ENCODE peak calls at places on chromosomes 3 and 15, in six cellular contexts. X is transverse colon, P is iPS DF 6.9, E is aorta, D is neural progenitor cell, K is MM.1S. C is an unnamed sample. For H3K9me3, the result is how much of the 10 kb centered on the place peaks cover.

GRCh38 chr15:68930268-68931022 is at the start of gene SPESP1:
- DNase-seq in D (no peak), E (peak), X (peak), P (no peak), K (peak), C (peak)

GRCh38 chr3:122941233-122942206 is 86.0 kb downstream of the SEMA5B start:
- DNase-seq in X (no peak), K (no peak), E (no peak), P (no peak), D (no peak), C (peak)

GRCh38 chr3:171967932-171968678 is 71.3 kb upstream of the FNDC3B start:
- DNase-seq in E (peak), D (no peak), K (no peak), P (no peak), X (no peak), C (peak)

GRCh38 chr15:32029409-32029861 is 880 bp upstream of the CHRNA7 start:
- DNase-seq in K (peak), E (no peak), D (peak), P (no peak), X (peak), C (no peak)

GRCh38 chr3:87793322-87793877 is 265.4 kb downstream of the CGGBP1 start:
- DNase-seq in X (no peak), E (no peak), K (no peak), D (peak), P (no peak), C (no peak)

GRCh38 chr3:16724487-16724886 is 119.3 kb upstream of the DAZL start:
- DNase-seq in X (no peak), E (no peak), D (no peak), P (no peak), K (peak), C (no peak)

GRCh38 chr3:46860381-46861292 is 2.6 kb downstream of the MYL3 start:
- DNase-seq in E (peak), X (no peak), K (no peak), P (no peak), D (no peak), C (peak)

GRCh38 chr15:69593981-69594966 is 141.7 kb downstream of the RPLP1 start:
- DNase-seq in D (no peak), E (peak), X (peak), P (no peak), K (no peak), C (no peak)

GRCh38 chr3:59573911-59574310 is 524.1 kb upstream of the CFAP20DC start:
- DNase-seq in E (no peak), P (no peak), D (no peak), X (peak), K (no peak), C (no peak)

GRCh38 chr15:42919794-42920280 is 741 bp downstream of the TTBK2 start:
- DNase-seq in D (peak), E (no peak), X (peak), K (peak), P (no peak), C (no peak)

GRCh38 chr3:50183755-50184154 is 7.7 kb upstream of the GNAT1 start:
- DNase-seq in X (no peak), P (no peak), E (no peak), K (no peak), D (no peak), C (no peak)

GRCh38 chr3:56980798-56981390 is 79.6 kb upstream of the SPATA12 start:
- DNase-seq in P (no peak), D (no peak), K (no peak), E (no peak), X (no peak), C (no peak)

GRCh38 chr3:161422171-161422693 is 50.9 kb upstream of the SPTSSB start:
- DNase-seq in K (no peak), D (no peak), E (no peak), P (no peak), X (no peak), C (no peak)

GRCh38 chr3:154235330-154235729 is 89.0 kb downstream of the DHX36 start:
- DNase-seq in K (no peak), P (no peak), D (no peak), X (no peak), E (no peak), C (no peak)

DNA sequence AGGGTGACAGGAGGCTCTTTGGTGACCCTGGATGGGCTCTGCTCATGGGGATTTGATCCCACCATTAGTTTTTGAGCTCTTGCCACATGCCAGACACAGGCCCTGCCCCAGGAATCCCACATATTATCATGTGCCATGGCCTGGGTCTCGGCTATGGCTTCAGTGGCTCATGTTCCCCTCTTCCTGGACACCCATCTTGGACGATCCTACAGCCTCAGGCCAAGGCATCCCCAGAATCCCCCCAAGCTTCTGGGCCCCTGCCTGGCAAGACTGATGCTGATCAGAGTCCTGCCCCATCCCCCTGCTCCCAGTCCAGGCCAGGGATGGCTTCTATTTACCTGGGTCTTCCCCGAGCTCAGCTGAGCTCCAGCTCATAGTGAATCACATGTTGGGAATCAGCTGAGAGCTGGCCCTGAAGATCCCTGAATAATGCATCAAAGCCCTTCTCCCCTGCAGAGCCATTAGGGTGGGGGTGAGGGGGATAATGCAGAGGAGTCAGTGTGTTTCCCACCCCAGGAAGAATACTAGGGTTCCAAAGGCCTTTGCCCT is 50.9 kb upstream of the CHRNB4 start:
- DNase-seq in P (no peak), E (no peak), D (no peak), K (no peak), X (no peak), C (no peak)
- H3K9me3 ChIP-seq in P (under half), E (under half), D (under half), K (under half), X (under half), C (under half)

GRCh38 chr3:20726786-20727185 is 540.8 kb upstream of the SGO1 start:
- DNase-seq in E (no peak), K (no peak), D (no peak), P (no peak), X (no peak), C (no peak)
- H3K9me3 ChIP-seq in E (under half), K (under half), D (under half), P (under half), X (under half), C (under half)

GRCh38 chr15:73153447-73153846 is 101.2 kb downstream of the NEO1 start:
- DNase-seq in P (no peak), X (no peak), K (no peak), D (no peak), E (no peak), C (no peak)

GRCh38 chr15:73156431-73157191 is 104.3 kb downstream of the NEO1 start:
- DNase-seq in X (no peak), E (no peak), P (no peak), K (no peak), D (no peak), C (no peak)

GRCh38 chr15:73150831-73151230 is 98.6 kb downstream of the NEO1 start:
- DNase-seq in D (no peak), X (no peak), E (no peak), K (no peak), P (no peak), C (no peak)

DNA sequence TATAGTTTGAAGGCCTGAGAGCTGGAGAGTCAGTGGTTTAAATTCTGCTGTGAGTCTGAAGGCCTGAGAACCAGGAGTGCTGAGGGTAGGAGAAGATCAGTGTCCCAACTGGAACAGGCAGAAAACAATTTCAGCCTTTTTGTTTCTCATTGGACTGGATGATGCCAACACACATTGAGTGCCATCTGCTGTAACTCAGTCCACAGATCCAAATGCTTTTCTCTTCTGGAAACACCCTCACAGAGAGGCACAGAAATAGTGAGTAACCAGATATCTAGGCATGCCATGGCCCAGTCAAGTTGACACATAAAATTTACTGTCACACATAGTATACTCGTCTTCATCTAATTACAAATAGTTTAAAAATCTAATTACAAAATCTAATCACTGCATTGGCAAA is 100.8 kb downstream of the NEO1 start:
- DNase-seq in P (no peak), D (no peak), X (no peak), K (no peak), E (no peak), C (no peak)
- H3K9me3 ChIP-seq in P (under half), D (under half), X (under half), K (under half), E (under half), C (under half)

DNA sequence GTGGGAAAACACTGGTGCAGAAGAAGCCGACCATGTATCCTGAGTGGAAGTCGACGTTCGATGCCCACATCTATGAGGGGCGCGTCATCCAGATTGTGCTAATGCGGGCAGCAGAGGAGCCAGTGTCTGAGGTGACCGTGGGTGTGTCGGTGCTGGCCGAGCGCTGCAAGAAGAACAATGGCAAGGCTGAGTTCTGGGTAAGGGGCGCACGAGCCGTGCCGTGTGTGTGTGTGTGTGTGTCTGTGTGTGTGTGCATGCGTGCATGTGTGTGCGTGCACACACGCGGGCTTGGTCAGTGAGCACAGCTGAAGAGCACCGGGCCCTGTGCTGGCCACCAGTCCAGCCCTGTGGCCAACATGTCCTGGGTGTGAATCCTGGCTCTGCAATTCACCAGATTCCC is 18.6 kb downstream of the PRKCD start:
- DNase-seq in P (no peak), K (no peak), E (no peak), X (no peak), D (no peak), C (no peak)
- H3K9me3 ChIP-seq in P (under half), K (under half), E (under half), X (under half), D (under half), C (under half)

DNA sequence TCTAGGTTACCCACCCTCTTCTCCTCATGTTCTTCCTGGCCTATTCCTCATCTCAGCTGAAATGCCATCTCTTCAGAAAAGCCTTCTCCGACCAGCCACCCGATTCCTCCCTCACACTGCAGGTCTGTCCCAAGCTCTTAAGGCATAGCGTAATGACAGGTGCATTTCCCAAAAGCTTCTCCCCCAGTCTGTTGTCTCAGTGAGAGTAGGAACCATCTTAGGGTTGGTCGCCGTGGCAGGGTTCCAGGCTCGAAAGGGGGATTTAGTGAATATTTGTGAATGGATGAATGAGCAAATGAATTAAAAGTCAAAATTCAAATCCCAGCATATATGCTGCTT is 78.6 kb downstream of the TOP2B start:
- DNase-seq in P (no peak), D (no peak), X (no peak), E (no peak), K (no peak), C (no peak)
- H3K9me3 ChIP-seq in P (under half), D (under half), X (under half), E (under half), K (under half), C (under half)

DNA sequence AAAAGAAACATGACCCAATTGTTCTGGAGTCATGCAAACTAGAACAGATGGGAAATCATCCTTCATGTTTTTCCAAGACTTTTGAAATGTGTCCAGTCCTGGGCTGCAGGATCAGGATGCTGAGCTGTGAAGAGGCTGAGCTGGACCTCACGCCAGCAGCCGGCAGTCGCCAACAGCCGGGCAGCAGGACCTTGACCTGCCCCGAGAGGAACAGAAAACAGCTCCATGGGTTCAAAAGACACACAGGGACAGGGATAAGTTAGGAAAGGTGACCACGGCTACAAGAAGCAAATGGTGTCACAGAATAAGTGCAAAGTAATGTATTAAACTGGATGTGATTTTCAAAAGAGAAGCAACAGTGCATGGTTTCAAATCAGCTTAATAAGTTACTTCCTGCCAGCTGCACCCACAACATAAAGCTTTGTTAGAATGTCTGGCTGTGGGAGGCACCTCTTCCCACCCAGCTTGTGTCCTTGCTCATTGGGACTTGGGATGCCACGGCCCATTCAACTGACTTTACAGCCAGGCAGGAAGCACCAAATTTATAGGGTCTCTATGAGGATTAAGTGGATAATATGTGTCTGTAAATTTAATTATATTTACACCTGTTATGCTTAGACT is 266.4 kb downstream of the GABRG3 start:
- DNase-seq in X (no peak), K (no peak), D (no peak), E (no peak), P (no peak), C (no peak)
- H3K9me3 ChIP-seq in X (under half), K (under half), D (under half), E (under half), P (under half), C (under half)